ENCODE peak calls at places on chromosomes 12 and 14, in nine cellular contexts. W is neural progenitor cell, S is pancreas, P is lower lobe of right lung, M is left ventricle myocardium inferior, C is choroid plexus epithelial cell, V is LNCaP clone FGC, L is GM20000, F is upper lobe of left lung. Z is an unnamed sample.

GRCh38 chr12:108576660-108577234 is 14.4 kb downstream of the ISCU start:
- DNase-seq in W (no peak), V (no peak), L (no peak), S (no peak), M (no peak), C (peak), P (no peak), F (no peak), Z (no peak)

GRCh38 chr12:50642035-50642451 is 121.9 kb upstream of the ATF1 start:
- DNase-seq in F (no peak), V (no peak), W (no peak), M (no peak), P (no peak), S (no peak), L (no peak), C (peak), Z (no peak)

GRCh38 chr14:70186826-70187483 is 1.8 kb downstream of the SLC8A3 start:
- DNase-seq in S (no peak), C (peak), F (peak), M (no peak), L (peak), V (no peak), W (peak), P (no peak), Z (no peak)

GRCh38 chr12:13503094-13503835 is 306.7 kb downstream of the EMP1 start:
- DNase-seq in W (no peak), S (no peak), F (no peak), V (no peak), C (no peak), M (no peak), P (no peak), L (no peak), Z (no peak)

GRCh38 chr12:67541625-67541991 is 106.9 kb upstream of the DYRK2 start:
- DNase-seq in F (no peak), L (no peak), S (no peak), M (no peak), P (no peak), W (no peak), C (no peak), V (no peak), Z (no peak)

GRCh38 chr14:66117600-66117999 is 368.6 kb upstream of the CCDC196 start:
- DNase-seq in W (no peak), S (no peak), L (no peak), P (no peak), C (peak), V (no peak), M (no peak), F (no peak), Z (no peak)

GRCh38 chr14:34755215-34755614 is 40.8 kb upstream of the CFL2 start:
- DNase-seq in C (no peak), M (no peak), L (no peak), S (no peak), V (no peak), F (no peak), P (no peak), W (no peak), Z (no peak)

GRCh38 chr12:122148657-122149056 is 25.4 kb downstream of the IL31 start:
- DNase-seq in P (no peak), S (no peak), F (no peak), M (no peak), W (no peak), V (no peak), C (no peak), L (no peak), Z (no peak)

GRCh38 chr12:132686831-132687210 is 321 bp downstream of the POLE start:
- DNase-seq in V (no peak), W (peak), M (no peak), P (peak), C (no peak), S (no peak), L (no peak), F (no peak), Z (no peak)

GRCh38 chr12:69066420-69067373 is 133.7 kb upstream of the CPM start:
- DNase-seq in S (no peak), W (no peak), M (no peak), C (no peak), P (no peak), L (no peak), V (no peak), F (no peak), Z (no peak)

GRCh38 chr12:68352067-68352466 is 19.9 kb upstream of the MDM1 start:
- DNase-seq in W (no peak), C (no peak), P (no peak), F (no peak), M (no peak), L (no peak), V (no peak), S (no peak), Z (no peak)

GRCh38 chr14:59140441-59140840 is 48.0 kb upstream of the DAAM1 start:
- DNase-seq in S (no peak), L (no peak), M (no peak), F (no peak), P (no peak), W (no peak), V (no peak), C (no peak), Z (no peak)

GRCh38 chr12:88266851-88267360 is 124.8 kb downstream of the TMTC3 start:
- DNase-seq in C (peak), M (no peak), L (no peak), S (no peak), V (peak), W (no peak), F (no peak), P (no peak), Z (no peak)

GRCh38 chr14:24576766-24577165 is 716 bp upstream of the CTSG start:
- DNase-seq in S (no peak), F (no peak), C (no peak), P (no peak), L (no peak), M (no peak), W (no peak), V (no peak), Z (no peak)

GRCh38 chr14:47211263-47211662 is 464.1 kb downstream of the MDGA2 start:
- DNase-seq in C (no peak), V (no peak), M (no peak), F (no peak), S (no peak), W (no peak), L (no peak), P (no peak), Z (no peak)

GRCh38 chr12:52721838-52722470 is 18.6 kb upstream of the KRT77 start:
- DNase-seq in F (no peak), M (no peak), V (no peak), C (no peak), P (no peak), L (no peak), S (no peak), W (no peak), Z (no peak)

GRCh38 chr12:5332521-5332920 is 99.4 kb upstream of the NTF3 start:
- DNase-seq in W (no peak), P (no peak), M (no peak), V (no peak), C (no peak), L (no peak), F (no peak), S (no peak), Z (no peak)

GRCh38 chr12:103114296-103115055 is 157.0 kb downstream of the ASCL1 start:
- DNase-seq in S (no peak), F (no peak), P (no peak), L (peak), C (no peak), M (no peak), V (no peak), W (no peak), Z (no peak)

GRCh38 chr12:31019561-31020308 is 53.9 kb upstream of the DDX11 start:
- DNase-seq in F (peak), C (no peak), S (no peak), P (no peak), W (no peak), V (no peak), L (no peak), M (no peak), Z (no peak)

DNA sequence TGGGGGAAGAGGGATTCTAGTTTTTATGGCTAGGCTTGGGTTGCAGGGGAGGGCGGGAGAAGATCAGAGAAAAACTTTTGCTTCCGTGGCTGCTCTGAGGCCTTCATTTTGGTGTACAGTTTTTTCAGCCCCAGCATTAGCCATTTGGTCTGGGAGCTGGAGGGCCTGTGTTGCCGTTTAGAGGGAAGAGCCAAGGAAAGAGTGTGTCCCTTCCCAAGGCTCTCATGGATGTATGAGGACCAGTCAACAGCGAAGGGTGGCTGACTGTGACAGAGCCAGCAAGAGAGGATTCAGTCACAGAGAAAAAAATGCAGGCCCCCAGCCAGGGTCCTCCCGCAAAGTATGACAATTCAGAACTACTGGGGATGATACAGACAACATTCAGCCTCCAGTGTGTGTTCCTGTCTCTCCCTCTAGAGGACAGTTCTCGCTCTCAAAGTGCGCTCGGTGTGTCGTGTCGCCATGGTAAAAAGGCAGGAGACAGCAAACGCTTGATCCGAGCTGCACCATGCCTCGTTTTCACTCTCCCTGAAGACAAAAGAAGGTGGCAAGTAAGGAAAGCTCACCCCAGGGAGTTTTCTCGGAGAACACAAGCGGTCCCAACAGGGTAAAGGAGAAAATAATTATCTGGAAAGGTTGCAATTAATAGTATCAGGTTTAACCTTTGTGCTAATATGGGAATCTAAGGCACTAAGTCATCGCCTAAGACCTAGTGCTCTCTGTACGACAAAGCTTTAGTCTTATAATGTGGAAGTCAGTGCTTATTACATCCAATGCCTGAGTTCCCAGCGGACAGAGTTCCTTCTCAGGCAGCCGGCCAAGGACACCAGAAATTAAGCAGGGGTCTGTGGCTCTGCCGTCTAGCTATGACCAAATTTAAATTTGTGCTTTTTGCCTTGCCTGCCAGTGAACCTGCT is 157.3 kb upstream of the PLXNC1 start:
- DNase-seq in C (peak), M (peak), V (no peak), L (no peak), P (no peak), F (no peak), S (no peak), W (peak), Z (no peak)
- TF ChIP-seq CTCF in C (peak), M (peak), V (peak), L (no peak), P (no peak), F (no peak), S (no peak), W (peak), Z (no peak)

GRCh38 chr14:97010491-97011160 is 213.4 kb downstream of the VRK1 start:
- DNase-seq in P (no peak), L (no peak), W (no peak), V (no peak), F (no peak), S (no peak), C (no peak), M (no peak), Z (no peak)
- TF ChIP-seq CTCF in P (no peak), L (no peak), W (peak), V (peak), F (no peak), S (no peak), C (no peak), M (no peak), Z (no peak)

GRCh38 chr14:77985235-77985634 is 184.9 kb upstream of the NRXN3 start:
- DNase-seq in M (no peak), W (no peak), F (no peak), P (no peak), C (peak), V (no peak), L (no peak), S (no peak), Z (no peak)
- TF ChIP-seq CTCF in M (no peak), W (no peak), F (no peak), P (no peak), C (no peak), V (no peak), L (no peak), S (no peak), Z (no peak)

GRCh38 chr12:2589381-2589780 is 205.4 kb upstream of the FKBP4 start:
- DNase-seq in V (no peak), S (no peak), C (no peak), F (no peak), P (no peak), W (no peak), M (no peak), L (no peak), Z (no peak)

GRCh38 chr12:2586159-2587035 is 208.4 kb upstream of the FKBP4 start:
- DNase-seq in F (no peak), P (no peak), L (no peak), M (no peak), V (peak), S (no peak), W (no peak), C (no peak), Z (no peak)

GRCh38 chr12:2593045-2593444 is 201.7 kb upstream of the FKBP4 start:
- DNase-seq in S (no peak), F (no peak), V (no peak), P (no peak), C (no peak), M (no peak), W (no peak), L (no peak), Z (no peak)

GRCh38 chr12:2583642-2584041 is 211.1 kb upstream of the FKBP4 start:
- DNase-seq in C (no peak), F (no peak), V (no peak), W (no peak), P (no peak), S (no peak), L (no peak), M (no peak), Z (no peak)

GRCh38 chr12:2588345-2588744 is 206.4 kb upstream of the FKBP4 start:
- DNase-seq in M (no peak), C (no peak), F (no peak), V (no peak), L (no peak), W (no peak), S (no peak), P (no peak), Z (no peak)
- TF ChIP-seq CTCF in M (no peak), C (peak), F (no peak), V (no peak), L (no peak), W (no peak), S (no peak), P (no peak), Z (no peak)

GRCh38 chr12:49110191-49111155 is at the start of gene LMBR1L:
- DNase-seq in S (peak), M (peak), V (peak), W (peak), L (peak), F (peak), P (peak), C (peak), Z (peak)
- TF ChIP-seq CTCF in S (peak), M (peak), V (peak), W (peak), L (no peak), F (peak), P (peak), C (peak), Z (peak)

GRCh38 chr12:47551426-47551851 is 154.4 kb downstream of the RPAP3 start:
- DNase-seq in M (no peak), W (no peak), P (no peak), V (no peak), C (peak), S (no peak), F (no peak), L (no peak), Z (no peak)
- TF ChIP-seq CTCF in M (no peak), W (no peak), P (no peak), V (no peak), C (no peak), S (no peak), F (no peak), L (no peak), Z (no peak)